ENCODE peak calls at places on chromosomes 13 and 19, in six cellular contexts. E is gastrocnemius medialis, A is fibroblast of lung, Z is thoracic aorta, V is heart right ventricle, Q is cardiac muscle cell. J is an unnamed sample. For H3K4me1, the result is how much of the 10 kb centered on the place peaks cover.

GRCh38 chr19:4352701-4353121 is 9.3 kb downstream of the MPND start:
- DNase-seq in V (no peak), Z (no peak), Q (peak), A (peak), E (no peak), J (no peak)

GRCh38 chr19:14003279-14004051 is 2.7 kb downstream of the RFX1 start:
- DNase-seq in Q (no peak), Z (no peak), E (no peak), V (no peak), A (no peak), J (no peak)

GRCh38 chr19:46412983-46413261 is 442 bp downstream of the CCDC8 start:
- DNase-seq in Q (no peak), Z (no peak), A (no peak), E (no peak), V (no peak), J (no peak)

GRCh38 chr19:49441210-49441959 is at the start of gene SLC17A7:
- DNase-seq in Q (no peak), A (no peak), Z (no peak), E (peak), V (peak), J (peak)

GRCh38 chr13:112481458-112481857 is 105.3 kb downstream of the SPACA7 start:
- DNase-seq in V (no peak), Z (no peak), A (peak), E (no peak), Q (no peak), J (no peak)

GRCh38 chr19:2607712-2608601 is 94.5 kb downstream of the GNG7 start:
- DNase-seq in A (no peak), V (no peak), E (no peak), Z (no peak), Q (no peak), J (no peak)

GRCh38 chr13:46374710-46375109 is 12.3 kb downstream of the RUBCNL start:
- DNase-seq in E (no peak), V (no peak), Z (no peak), Q (no peak), A (no peak), J (no peak)

GRCh38 chr19:2116507-2116906 is 19.8 kb downstream of the IZUMO4 start:
- DNase-seq in Q (no peak), A (no peak), V (peak), E (no peak), Z (no peak), J (peak)

GRCh38 chr19:55930996-55931515 is 1.1 kb downstream of the NLRP13 start:
- DNase-seq in Q (no peak), Z (no peak), A (no peak), E (no peak), V (no peak), J (no peak)

GRCh38 chr13:59643239-59643865 is 520.4 kb downstream of the DIAPH3 start:
- DNase-seq in E (no peak), A (no peak), V (no peak), Z (no peak), Q (no peak), J (no peak)

GRCh38 chr19:13007292-13008045 is 12.2 kb downstream of the NFIX start:
- DNase-seq in A (no peak), Z (no peak), V (peak), Q (no peak), E (peak), J (peak)

GRCh38 chr19:4914736-4915501 is 5.6 kb downstream of the UHRF1 start:
- DNase-seq in V (no peak), E (no peak), Q (peak), A (peak), Z (no peak), J (no peak)

GRCh38 chr13:40096357-40096911 is 441.0 kb downstream of the COG6 start:
- DNase-seq in E (no peak), V (no peak), Q (no peak), A (no peak), Z (no peak), J (no peak)

GRCh38 chr13:44169018-44169909 is 204.4 kb upstream of the SERP2 start:
- DNase-seq in Q (no peak), Z (no peak), A (no peak), E (no peak), V (no peak), J (no peak)

GRCh38 chr19:45632468-45633196 is 6.6 kb downstream of the EML2 start:
- DNase-seq in Q (peak), V (peak), E (peak), A (peak), Z (peak), J (peak)

GRCh38 chr13:21826214-21827015 is 155.5 kb downstream of the FGF9 start:
- DNase-seq in E (no peak), V (no peak), Z (no peak), Q (no peak), A (no peak), J (no peak)

GRCh38 chr13:33611016-33611805 is 206.7 kb upstream of the RFC3 start:
- DNase-seq in Q (peak), Z (peak), E (peak), V (peak), A (peak), J (peak)

GRCh38 chr19:28609091-28609755 is 603.7 kb downstream of the UQCRFS1 start:
- DNase-seq in V (no peak), E (no peak), Q (no peak), A (no peak), Z (no peak), J (no peak)

GRCh38 chr19:28608292-28608691 is 604.7 kb downstream of the UQCRFS1 start:
- DNase-seq in Q (no peak), A (no peak), E (no peak), V (no peak), Z (no peak), J (no peak)

GRCh38 chr19:28605501-28606268 is 607.3 kb downstream of the UQCRFS1 start:
- DNase-seq in V (no peak), A (no peak), Q (no peak), E (no peak), Z (no peak), J (no peak)

GRCh38 chr19:28607066-28607583 is 605.8 kb downstream of the UQCRFS1 start:
- DNase-seq in A (no peak), Z (no peak), V (no peak), E (no peak), Q (no peak), J (no peak)

DNA sequence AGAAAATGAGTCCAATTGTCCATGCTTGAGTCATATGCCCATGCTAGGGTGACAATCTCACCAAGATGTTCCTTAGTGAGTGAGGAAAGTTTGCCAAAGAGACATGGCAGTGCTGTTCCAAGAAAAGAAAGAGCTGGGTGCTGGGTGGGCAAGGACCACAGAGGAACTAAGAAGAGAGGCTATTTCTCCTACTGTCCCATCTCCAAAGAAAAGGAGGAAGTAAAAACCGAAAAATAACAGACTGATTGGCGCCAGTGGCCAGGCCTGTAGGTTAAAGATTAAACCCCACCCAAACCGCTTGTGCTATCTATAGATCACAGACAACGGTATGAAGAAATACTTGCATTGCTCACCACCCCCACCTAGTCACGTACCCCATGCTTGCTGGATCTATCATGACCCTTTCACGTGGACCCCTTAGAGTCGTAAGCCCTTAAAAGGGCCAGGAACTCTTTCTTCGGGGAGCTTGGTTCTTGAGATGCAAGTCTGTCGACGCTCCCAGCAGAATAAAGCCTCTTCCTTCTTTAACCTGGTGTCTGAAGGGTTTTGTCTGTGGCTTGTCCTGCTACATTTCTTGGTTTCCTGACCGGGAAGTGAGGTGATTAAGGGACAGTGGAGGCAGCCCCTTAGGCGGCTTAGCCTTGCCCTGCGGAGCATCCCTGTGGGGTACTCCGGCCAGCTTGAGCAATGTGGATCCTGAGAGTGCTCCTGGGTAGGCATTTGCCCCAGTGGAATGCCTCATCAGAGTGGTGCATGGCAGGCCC is 606.5 kb downstream of the UQCRFS1 start:
- DNase-seq in A (no peak), Q (no peak), V (no peak), E (no peak), Z (no peak), J (no peak)
- H3K4me1 ChIP-seq in A (under half), Q (under half), V (under half), E (under half), Z (under half), J (under half)

GRCh38 chr13:23701646-23702045 is 131.4 kb downstream of the TNFRSF19 start:
- DNase-seq in Q (peak), V (peak), A (peak), E (peak), Z (no peak), J (peak)
- H3K27ac ChIP-seq in Q (no peak), V (peak), A (peak), E (no peak), Z (no peak), J (peak)

DNA sequence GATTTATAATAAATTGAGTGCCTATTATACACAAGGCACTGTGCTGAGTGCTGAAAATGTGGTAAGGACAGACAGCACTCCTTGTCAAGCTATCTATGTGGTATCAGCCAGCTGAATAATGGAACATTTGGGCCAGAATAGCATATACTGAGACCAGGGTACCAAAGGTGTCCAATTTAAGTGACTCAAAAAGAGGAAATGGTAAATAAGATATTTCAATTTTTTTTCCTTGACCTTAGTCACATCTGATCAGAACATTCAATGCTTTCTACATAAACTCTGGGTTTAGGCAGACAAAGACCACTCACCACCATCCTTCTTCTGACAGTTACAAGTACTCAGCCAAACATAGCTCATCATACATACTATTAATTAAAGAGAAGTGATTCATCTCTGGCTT is 43.2 kb downstream of the RCBTB2 start:
- DNase-seq in A (no peak), V (no peak), Q (no peak), Z (no peak), E (no peak), J (no peak)
- H3K4me1 ChIP-seq in A (under half), V (under half), Q (under half), Z (under half), E (under half), J (under half)

GRCh38 chr13:97307882-97308624 is 85.9 kb downstream of the MBNL2 start:
- DNase-seq in Q (peak), Z (no peak), V (peak), E (no peak), A (peak), J (peak)
- H3K27ac ChIP-seq in Q (peak), Z (no peak), V (peak), E (peak), A (peak), J (no peak)

GRCh38 chr13:101490400-101491015 is 38.0 kb downstream of the ITGBL1 start:
- DNase-seq in Z (no peak), E (no peak), Q (no peak), V (no peak), A (peak), J (no peak)

GRCh38 chr13:101492251-101492910 is 39.9 kb downstream of the ITGBL1 start:
- DNase-seq in A (peak), Z (no peak), Q (peak), V (no peak), E (no peak), J (no peak)

GRCh38 chr13:101488734-101489133 is 36.3 kb downstream of the ITGBL1 start:
- DNase-seq in V (no peak), Z (no peak), Q (no peak), E (no peak), A (no peak), J (no peak)

GRCh38 chr13:101489635-101490034 is 37.2 kb downstream of the ITGBL1 start:
- DNase-seq in A (peak), V (no peak), Z (no peak), E (no peak), Q (peak), J (no peak)

DNA sequence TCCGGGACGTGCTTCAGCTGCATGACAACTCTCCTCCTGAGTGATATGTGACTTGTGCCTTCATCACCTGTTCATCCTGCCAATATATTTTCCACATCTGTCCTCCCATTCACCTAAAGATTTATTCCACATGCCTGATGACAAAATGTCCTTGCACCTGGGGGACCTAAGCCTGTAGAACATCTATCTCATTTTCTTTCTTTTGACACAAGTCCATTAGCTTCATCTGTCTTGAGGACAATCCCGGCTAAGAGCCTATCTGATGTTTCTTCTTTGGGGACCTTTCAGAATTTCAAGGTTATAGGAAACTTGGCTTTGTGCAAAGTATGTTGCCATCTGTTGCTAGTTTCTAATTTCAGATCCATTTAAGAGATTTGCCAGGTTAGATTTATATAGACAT is 41.1 kb downstream of the ITGBL1 start:
- DNase-seq in A (no peak), V (no peak), Q (no peak), E (no peak), Z (no peak), J (no peak)
- H3K4me1 ChIP-seq in A (under half), V (under half), Q (under half), E (under half), Z (under half), J (under half)

GRCh38 chr13:98175823-98176222 is 1.2 kb downstream of the RNF113B start:
- DNase-seq in Q (no peak), E (no peak), V (no peak), Z (no peak), A (peak), J (no peak)

GRCh38 chr13:98174321-98174720 is 2.7 kb downstream of the RNF113B start:
- DNase-seq in Z (no peak), E (no peak), A (peak), Q (no peak), V (no peak), J (no peak)

GRCh38 chr13:98173431-98173921 is 3.6 kb downstream of the RNF113B start:
- DNase-seq in E (peak), Z (no peak), A (peak), V (no peak), Q (peak), J (peak)

GRCh38 chr13:98176777-98177608 is at the start of gene RNF113B:
- DNase-seq in V (no peak), Q (no peak), A (no peak), E (no peak), Z (no peak), J (no peak)

DNA sequence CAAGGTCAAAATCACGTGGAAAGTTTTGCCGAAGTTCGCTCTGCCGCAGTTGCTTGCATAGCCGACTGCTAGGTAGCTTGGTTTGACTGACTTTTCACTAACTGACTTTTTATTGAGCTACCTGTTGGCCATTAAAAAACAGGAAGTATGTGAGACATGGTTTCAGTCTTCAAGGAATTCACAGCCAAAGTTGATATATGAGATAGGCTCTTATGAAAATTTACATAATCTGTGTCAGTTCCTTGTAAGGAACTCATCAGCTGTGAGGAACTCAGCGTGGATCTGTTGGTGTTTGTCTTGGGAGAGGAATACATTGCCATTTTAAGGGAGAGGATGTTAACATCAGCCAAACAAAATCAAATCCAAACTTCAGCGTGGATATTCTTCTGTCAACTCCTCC is 2.1 kb downstream of the RNF113B start:
- DNase-seq in Q (no peak), Z (no peak), V (no peak), E (no peak), A (peak), J (no peak)
- H3K27ac ChIP-seq in Q (no peak), Z (no peak), V (no peak), E (no peak), A (peak), J (no peak)

DNA sequence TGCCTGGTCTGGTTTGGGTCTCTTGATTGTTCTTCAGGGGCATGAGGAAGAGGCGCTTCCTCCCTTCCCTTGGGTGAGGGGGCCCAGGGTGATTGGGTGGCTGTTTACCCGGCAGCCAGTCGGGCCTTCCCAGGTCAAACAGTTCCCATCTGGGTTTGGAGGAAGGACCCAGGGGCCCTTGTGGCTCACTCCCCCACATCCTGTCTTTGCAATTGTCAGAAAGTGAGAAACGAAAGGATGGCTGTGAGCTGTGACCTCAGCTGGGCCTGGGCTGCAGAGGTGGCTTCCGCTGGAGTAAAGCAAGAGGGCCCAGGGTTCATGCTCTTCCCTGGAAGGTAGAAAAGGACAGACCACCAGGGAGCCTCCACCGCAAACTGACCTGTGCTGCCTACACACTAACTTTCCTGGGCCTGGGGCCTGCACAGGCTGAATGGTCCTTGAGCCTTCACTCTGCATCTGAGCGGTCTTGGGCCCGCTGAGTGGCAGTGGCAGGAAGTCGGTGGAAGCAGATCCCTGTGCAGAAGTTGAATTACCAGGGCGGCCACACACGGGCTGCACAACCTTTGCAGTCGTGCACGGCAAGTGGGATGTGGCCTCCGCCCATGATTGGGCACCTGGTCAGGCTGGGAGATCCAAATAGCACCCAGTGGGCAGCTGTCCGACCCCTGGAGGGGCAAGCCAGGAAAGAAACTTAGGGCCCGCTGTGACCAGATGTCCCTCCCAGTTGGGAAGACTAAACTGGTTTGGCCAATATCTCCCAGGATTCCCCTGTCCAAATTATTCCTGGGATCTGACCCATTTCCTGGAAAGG is 5.3 kb upstream of the CD79A start:
- DNase-seq in V (no peak), Z (no peak), Q (peak), A (no peak), E (no peak), J (no peak)
- H3K4me1 ChIP-seq in V (under half), Z (under half), Q (under half), A (under half), E (under half), J (under half)

GRCh38 chr19:18158471-18158870 is 5.5 kb downstream of the PIK3R2 start:
- DNase-seq in E (no peak), Z (no peak), Q (no peak), A (no peak), V (no peak), J (no peak)

GRCh38 chr19:18156841-18157464 is 4.0 kb downstream of the PIK3R2 start:
- DNase-seq in V (peak), Q (peak), E (peak), Z (no peak), A (peak), J (peak)

GRCh38 chr19:18155095-18156087 is 2.4 kb downstream of the PIK3R2 start:
- DNase-seq in V (no peak), E (no peak), A (no peak), Q (no peak), Z (no peak), J (no peak)

GRCh38 chr19:18157465-18158063 is 4.6 kb downstream of the PIK3R2 start:
- DNase-seq in V (no peak), Z (no peak), A (no peak), Q (no peak), E (peak), J (no peak)

DNA sequence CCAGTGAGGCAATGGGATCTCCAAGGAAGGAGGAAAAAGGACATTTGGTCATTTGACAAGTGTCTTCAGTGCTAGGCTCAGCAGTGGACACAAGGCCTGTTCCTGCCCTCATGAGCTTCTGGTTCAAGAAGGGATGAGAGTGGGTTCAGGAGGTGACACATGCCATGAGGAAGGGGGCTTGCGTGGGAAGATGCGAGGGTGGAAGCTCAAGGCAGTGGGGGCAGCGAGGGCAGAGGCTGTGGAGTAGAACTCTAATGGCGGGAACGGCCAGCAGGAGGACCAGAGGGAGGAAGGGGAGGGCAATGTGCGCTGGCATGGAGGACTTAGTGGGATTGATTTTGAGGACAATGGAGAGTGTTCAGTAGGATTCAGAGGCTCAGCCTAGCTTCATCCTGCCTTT is 3.3 kb downstream of the PIK3R2 start:
- DNase-seq in E (no peak), Q (no peak), Z (no peak), A (no peak), V (no peak), J (no peak)
- H3K27ac ChIP-seq in E (peak), Q (no peak), Z (peak), A (no peak), V (peak), J (no peak)